ENCODE peak calls at places on chromosomes 2 and 18, in five cellular contexts. S, N, J, P and I are unnamed samples.

GRCh38 chr2:147567131-147567530 is 277.7 kb upstream of the ACVR2A start:
- DNase-seq in P (peak), J (no peak), N (no peak), S (no peak), I (no peak)

GRCh38 chr2:8528863-8529262 is 153.0 kb upstream of the ID2 start:
- DNase-seq in S (no peak), J (no peak), N (no peak), P (no peak), I (no peak)

GRCh38 chr2:186959486-186959885 is 110.5 kb upstream of the ZSWIM2 start:
- DNase-seq in P (no peak), J (no peak), S (no peak), N (no peak), I (no peak)

GRCh38 chr2:191811807-191812602 is 34.9 kb downstream of the CAVIN2 start:
- DNase-seq in P (peak), S (peak), N (peak), J (no peak), I (peak)

GRCh38 chr2:215352602-215353001 is 40.7 kb downstream of the ATIC start:
- DNase-seq in S (no peak), P (peak), J (no peak), N (no peak), I (no peak)

GRCh38 chr2:11417946-11418585 is 47.9 kb downstream of the E2F6 start:
- DNase-seq in P (no peak), N (no peak), J (no peak), S (no peak), I (no peak)

GRCh38 chr2:172097557-172098131 is 5.1 kb downstream of the DLX2 start:
- DNase-seq in P (no peak), J (no peak), N (no peak), S (no peak), I (no peak)

GRCh38 chr2:119372778-119373568 is 6.2 kb downstream of the DBI start:
- DNase-seq in N (no peak), P (no peak), S (no peak), J (no peak), I (no peak)

GRCh38 chr2:217555075-217555876 is 447.5 kb downstream of the TNS1 start:
- DNase-seq in J (no peak), S (peak), P (peak), N (peak), I (peak)

GRCh38 chr2:170409164-170409535 is 231.2 kb downstream of the MYO3B start:
- DNase-seq in N (peak), P (peak), J (peak), S (peak), I (peak)

GRCh38 chr18:48605408-48605845 is 66.6 kb downstream of the CTIF start:
- DNase-seq in J (no peak), N (no peak), P (no peak), S (peak), I (no peak)

GRCh38 chr18:34097312-34097711 is 127.4 kb downstream of the NOL4 start:
- DNase-seq in P (peak), J (no peak), S (no peak), N (no peak), I (no peak)

GRCh38 chr2:3265471-3265870 is 112.1 kb downstream of the EIPR1 start:
- DNase-seq in S (no peak), P (no peak), J (no peak), N (no peak), I (no peak)

GRCh38 chr2:199692489-199692888 is 158.5 kb downstream of the FTCDNL1 start:
- DNase-seq in J (no peak), S (peak), N (no peak), P (no peak), I (no peak)

GRCh38 chr2:46469116-46469515 is 10.2 kb upstream of the TMEM247 start:
- DNase-seq in S (no peak), N (no peak), J (no peak), P (no peak), I (no peak)

GRCh38 chr2:230614040-230614439 is 98.6 kb upstream of the CAB39 start:
- DNase-seq in S (no peak), P (no peak), N (no peak), J (no peak), I (no peak)

GRCh38 chr18:58416704-58417683 is 211.9 kb downstream of the ALPK2 start:
- DNase-seq in P (peak), J (no peak), S (peak), N (no peak), I (no peak)

GRCh38 chr2:218010116-218010837 is 7.5 kb upstream of the TNS1 start:
- DNase-seq in J (peak), P (peak), N (no peak), S (no peak), I (peak)

DNA sequence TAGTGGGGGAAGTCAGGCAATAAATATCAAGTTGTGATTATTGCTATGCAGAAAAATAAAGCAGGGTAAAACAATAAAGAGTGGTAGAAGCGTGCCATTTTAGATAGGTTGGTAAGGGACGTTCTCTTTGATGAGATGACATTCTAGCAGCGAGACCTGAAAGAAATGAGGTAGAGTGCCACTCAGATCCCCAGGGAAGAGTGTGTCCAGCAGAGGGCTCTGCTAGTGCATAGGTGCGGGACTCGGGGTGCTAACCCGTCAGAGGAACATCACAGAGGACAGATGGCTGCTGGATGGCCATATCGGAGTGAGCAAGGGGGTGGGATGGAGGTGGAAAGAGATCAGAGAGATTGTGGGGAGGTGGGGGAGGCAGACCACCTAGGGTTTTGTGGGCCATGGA is 16.3 kb upstream of the GTF2A1L start:
- DNase-seq in P (no peak), J (no peak), S (no peak), N (no peak), I (no peak)
- TF ChIP-seq CTCF in P (peak), J (no peak), S (peak), N (peak), I (no peak)

DNA sequence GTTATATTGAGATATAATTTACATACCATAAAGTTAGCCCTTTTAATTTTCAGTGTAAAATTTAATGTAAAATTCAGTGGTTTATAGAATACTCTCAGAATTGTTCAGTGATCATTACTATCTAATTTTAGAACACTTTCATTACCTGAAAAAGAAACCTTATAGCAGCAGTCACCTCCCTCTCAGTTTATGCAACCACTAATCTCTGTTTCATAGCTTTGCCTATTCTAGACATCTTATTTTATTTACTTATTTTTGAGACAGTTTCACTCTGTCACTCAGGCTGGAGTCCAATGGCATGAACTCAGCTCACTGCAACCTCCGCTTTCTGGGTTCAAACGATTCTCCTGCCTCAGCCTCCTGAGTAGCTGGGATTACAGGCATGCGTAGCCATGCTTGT is 479.6 kb downstream of the DPP10 start:
- DNase-seq in S (no peak), J (no peak), N (no peak), P (no peak), I (no peak)
- TF ChIP-seq CTCF in S (no peak), J (no peak), N (no peak), P (no peak), I (no peak)

DNA sequence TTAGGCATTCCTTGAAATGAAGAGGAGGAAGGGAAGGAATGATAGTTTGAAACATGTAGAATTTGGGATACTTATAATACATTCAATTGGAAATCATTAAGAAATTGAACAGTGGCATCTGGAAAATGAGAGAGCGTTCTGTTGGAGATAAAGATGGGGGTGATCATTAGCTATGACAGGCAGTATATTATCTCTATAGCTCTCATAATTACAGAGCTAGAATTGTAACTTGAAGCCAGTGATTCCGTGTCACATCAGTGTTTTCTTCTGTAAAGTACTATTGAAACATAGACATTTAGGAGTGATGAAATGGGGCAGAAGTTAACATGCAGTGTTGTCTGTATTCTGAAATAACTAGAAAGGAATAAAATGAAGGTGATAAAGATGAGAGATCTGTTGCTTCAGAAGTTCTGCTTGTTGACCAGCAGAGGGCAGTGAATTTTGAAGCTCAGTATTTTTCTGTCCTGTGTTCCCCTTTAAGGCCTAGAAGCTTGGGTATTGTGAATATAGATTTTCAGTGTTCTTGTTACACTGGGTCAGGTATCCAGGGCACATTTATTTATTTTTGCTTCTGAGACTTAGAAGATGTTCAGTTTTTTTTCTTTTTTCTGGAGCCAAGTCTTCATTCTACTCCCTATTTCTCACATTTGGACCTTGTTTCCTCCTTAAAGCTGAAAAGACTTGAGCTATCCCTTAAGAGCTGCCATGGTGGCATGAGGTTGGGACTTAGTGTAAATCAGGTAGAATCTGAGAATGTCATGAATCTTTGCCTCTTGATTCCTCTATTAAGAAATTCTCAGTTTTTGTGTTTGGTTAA is 157.4 kb downstream of the TAF4B start:
- DNase-seq in J (no peak), P (peak), S (peak), N (peak), I (no peak)
- TF ChIP-seq CTCF in J (peak), P (peak), S (peak), N (peak), I (peak)

DNA sequence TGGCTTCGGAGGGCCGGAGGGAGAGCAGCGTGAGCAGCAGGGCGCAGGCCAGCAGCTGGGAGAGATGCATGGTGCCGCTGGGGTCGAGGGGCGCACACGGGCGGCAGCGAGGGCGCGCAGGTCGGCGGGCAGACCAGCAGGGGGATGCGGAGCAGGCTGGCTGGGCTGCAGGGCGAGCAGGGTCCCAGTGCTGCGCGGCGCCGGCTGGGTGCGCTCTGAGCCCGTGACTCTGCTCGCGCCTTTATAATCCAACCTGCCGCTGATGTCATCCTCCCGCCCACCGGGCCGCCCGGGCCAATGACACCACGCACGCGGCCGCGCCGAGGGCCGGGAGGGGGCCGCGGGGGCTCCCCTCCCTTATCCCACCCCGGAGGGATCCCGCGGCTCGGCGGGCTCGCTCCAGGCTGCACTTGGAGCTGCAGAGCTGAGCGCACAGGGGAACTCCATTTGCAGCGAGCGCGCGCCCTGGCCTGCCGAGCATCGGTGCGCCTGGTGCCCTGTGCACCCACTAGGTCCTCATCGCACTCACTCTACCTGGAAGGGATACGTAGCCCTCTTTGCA is at the start of gene NPPC:
- DNase-seq in N (no peak), J (peak), S (peak), P (peak), I (peak)
- TF ChIP-seq CTCF in N (no peak), J (no peak), S (peak), P (no peak), I (peak)

GRCh38 chr2:189587771-189588170 is 7.2 kb upstream of the SLC40A1 start:
- DNase-seq in S (no peak), P (no peak), N (no peak), J (no peak), I (no peak)
- TF ChIP-seq CTCF in S (no peak), P (no peak), N (no peak), J (no peak), I (no peak)

GRCh38 chr2:240872317-240873097 is 3.9 kb downstream of the AGXT start:
- DNase-seq in N (no peak), P (no peak), S (no peak), J (peak), I (no peak)

GRCh38 chr2:240873098-240873788 is 4.6 kb downstream of the AGXT start:
- DNase-seq in N (no peak), J (peak), P (no peak), S (no peak), I (no peak)

GRCh38 chr2:240875228-240876034 is 6.8 kb downstream of the AGXT start:
- DNase-seq in N (no peak), S (no peak), J (peak), P (no peak), I (no peak)

GRCh38 chr2:240874715-240875227 is 6.1 kb downstream of the AGXT start:
- DNase-seq in S (no peak), J (peak), N (no peak), P (no peak), I (no peak)

DNA sequence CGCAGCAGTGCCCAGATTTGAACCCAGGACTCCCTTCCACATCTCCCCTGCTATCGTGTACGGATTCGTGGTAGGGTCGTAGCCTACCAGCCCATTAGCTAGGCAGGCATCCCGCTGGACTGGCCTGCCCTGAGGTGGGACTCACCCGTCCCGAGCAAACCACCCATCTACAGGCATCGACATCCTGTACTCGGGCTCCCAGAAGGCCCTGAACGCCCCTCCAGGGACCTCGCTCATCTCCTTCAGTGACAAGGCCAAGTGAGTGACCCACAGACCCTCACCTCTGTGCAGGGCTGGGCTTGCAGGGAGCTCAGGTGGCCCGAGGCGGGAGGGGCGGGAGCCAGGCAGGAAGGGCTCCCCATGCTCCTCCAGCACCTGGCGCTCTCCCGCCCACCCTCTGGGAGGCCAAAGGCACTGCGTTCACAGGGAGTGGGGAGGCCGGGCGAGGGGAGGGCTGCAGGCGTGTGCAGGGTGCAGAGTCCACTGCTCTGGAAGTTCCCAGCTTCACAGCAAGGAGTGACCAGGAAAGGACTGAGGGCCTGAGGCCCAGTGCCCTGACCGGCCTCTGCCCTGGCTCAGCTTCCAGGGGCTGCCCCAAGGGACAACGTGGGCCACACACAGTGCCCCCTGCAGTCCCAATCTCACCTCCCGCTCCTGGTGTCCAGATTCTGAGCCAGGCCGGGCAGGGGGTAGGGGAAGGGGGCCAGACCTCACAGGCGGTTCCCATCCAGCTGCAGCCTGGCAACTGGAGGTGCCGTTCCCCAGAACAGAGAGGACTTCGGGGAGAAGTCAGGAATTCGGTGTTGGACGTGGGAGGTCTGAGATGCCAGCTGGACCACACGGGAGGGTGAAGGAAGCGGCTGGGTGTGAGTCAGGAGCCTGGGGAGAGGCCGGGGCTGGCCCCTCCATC is 5.4 kb downstream of the AGXT start:
- DNase-seq in N (no peak), S (no peak), P (no peak), J (peak), I (no peak)
- TF ChIP-seq CTCF in N (peak), S (no peak), P (no peak), J (no peak), I (no peak)

DNA sequence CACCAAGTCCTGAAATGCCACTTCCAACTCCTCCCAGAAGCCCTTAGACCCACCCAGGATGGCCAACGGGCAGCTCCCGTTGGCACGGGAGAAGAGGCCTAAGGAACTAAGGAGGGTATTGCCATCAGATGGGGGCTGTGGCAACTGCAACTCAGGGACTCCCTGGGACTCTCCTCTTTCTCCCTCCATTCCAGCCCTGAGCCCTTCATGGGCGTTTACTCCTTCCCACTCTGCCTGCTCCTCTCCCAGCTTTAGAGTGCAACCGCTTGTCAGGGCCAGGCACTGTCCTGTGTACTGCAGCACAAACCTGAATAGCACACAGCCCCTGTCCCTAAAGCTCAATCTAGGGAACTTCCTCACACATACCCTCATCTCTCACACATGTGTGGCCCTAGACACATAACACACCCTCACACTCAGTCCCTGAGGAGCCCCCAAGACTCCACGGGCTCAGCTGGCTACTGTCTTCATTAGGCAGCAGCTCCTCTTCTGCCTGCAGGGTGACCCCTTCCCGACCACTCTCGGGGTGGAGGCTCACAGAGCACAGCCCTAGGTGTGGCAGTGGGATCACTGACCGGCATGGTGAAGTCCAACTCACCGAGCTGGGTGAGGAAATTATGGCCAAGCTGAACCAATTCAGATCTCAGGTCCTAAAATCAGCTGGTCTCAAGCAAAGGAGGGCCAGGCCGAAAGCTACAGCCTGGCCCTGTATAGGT is 316.3 kb downstream of the CELF4 start:
- DNase-seq in S (no peak), J (no peak), N (no peak), P (no peak), I (no peak)
- TF ChIP-seq CTCF in S (no peak), J (no peak), N (no peak), P (no peak), I (no peak)

GRCh38 chr2:21372654-21373053 is 248.9 kb downstream of the TDRD15 start:
- DNase-seq in N (no peak), P (no peak), S (no peak), J (no peak), I (no peak)
- TF ChIP-seq CTCF in N (no peak), P (no peak), S (peak), J (no peak), I (no peak)

DNA sequence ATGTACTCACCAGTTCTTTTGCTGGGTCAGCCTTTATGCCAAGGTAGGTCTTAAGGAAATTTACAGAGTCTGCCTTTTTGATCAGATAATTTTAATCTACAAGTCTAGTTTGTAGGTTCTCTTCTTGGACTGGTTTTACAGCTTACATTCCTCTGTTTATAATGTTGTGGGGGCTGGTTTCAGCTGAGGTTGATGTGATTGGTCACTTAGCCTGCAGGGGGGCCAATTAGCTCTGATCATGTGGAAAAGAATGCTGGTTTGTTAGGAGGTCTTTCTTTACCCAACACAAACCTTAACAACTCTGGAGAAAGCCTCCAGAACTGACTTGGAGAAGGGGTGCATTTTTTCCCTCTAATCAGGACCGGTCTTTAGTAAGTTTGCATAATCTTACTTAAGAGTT is at the start of gene KCNJ13:
- DNase-seq in S (peak), P (peak), N (no peak), J (no peak), I (no peak)
- TF ChIP-seq CTCF in S (no peak), P (no peak), N (no peak), J (no peak), I (no peak)

GRCh38 chr18:26468931-26469340 is 79.4 kb downstream of the KCTD1 start:
- DNase-seq in N (no peak), P (no peak), S (no peak), J (no peak), I (peak)
- TF ChIP-seq CTCF in N (peak), P (peak), S (peak), J (peak), I (peak)